ENCODE peak calls at places on chromosomes 7 and 10, in nine cellular contexts. One of them, this sample, is unnamed.

GRCh38 chr7:1775389-1775788 is 105.3 kb downstream of the ELFN1 start:
- DNase-seq in IMR-90: no peak
- DNase-seq in mucosa of descending colon: no peak
- DNase-seq in CD4-positive, alpha-beta T cell: no peak
- DNase-seq in spleen: no peak
- DNase-seq in foreskin fibroblast: no peak
- DNase-seq in Calu3: no peak
- DNase-seq in AG04449: no peak
- DNase-seq in bronchial epithelial cell: no peak
- DNase-seq in this sample: no peak

GRCh38 chr7:141355057-141355456 is 196.2 kb upstream of the AGK start:
- DNase-seq in IMR-90: no peak
- DNase-seq in mucosa of descending colon: no peak
- DNase-seq in CD4-positive, alpha-beta T cell: no peak
- DNase-seq in spleen: no peak
- DNase-seq in foreskin fibroblast: no peak
- DNase-seq in Calu3: no peak
- DNase-seq in AG04449: no peak
- DNase-seq in bronchial epithelial cell: no peak
- DNase-seq in this sample: peak

GRCh38 chr7:84847790-84848189 is 339.1 kb downstream of the SEMA3D start:
- DNase-seq in IMR-90: peak
- DNase-seq in mucosa of descending colon: no peak
- DNase-seq in CD4-positive, alpha-beta T cell: no peak
- DNase-seq in spleen: no peak
- DNase-seq in foreskin fibroblast: no peak
- DNase-seq in Calu3: no peak
- DNase-seq in AG04449: no peak
- DNase-seq in bronchial epithelial cell: no peak
- DNase-seq in this sample: no peak

GRCh38 chr10:44386546-44387052 is 1.7 kb upstream of the CXCL12 start:
- DNase-seq in IMR-90: peak
- DNase-seq in mucosa of descending colon: peak
- DNase-seq in CD4-positive, alpha-beta T cell: peak
- DNase-seq in spleen: peak
- DNase-seq in foreskin fibroblast: peak
- DNase-seq in Calu3: peak
- DNase-seq in AG04449: no peak
- DNase-seq in bronchial epithelial cell: no peak
- DNase-seq in this sample: peak

GRCh38 chr7:1716263-1717094 is 46.4 kb downstream of the ELFN1 start:
- DNase-seq in IMR-90: peak
- DNase-seq in mucosa of descending colon: no peak
- DNase-seq in CD4-positive, alpha-beta T cell: no peak
- DNase-seq in spleen: no peak
- DNase-seq in foreskin fibroblast: no peak
- DNase-seq in Calu3: peak
- DNase-seq in AG04449: no peak
- DNase-seq in bronchial epithelial cell: peak
- DNase-seq in this sample: no peak

GRCh38 chr7:16592395-16592794 is 53.2 kb downstream of the ANKMY2 start:
- DNase-seq in IMR-90: peak
- DNase-seq in mucosa of descending colon: no peak
- DNase-seq in CD4-positive, alpha-beta T cell: no peak
- DNase-seq in spleen: no peak
- DNase-seq in foreskin fibroblast: peak
- DNase-seq in Calu3: no peak
- DNase-seq in AG04449: no peak
- DNase-seq in bronchial epithelial cell: no peak
- DNase-seq in this sample: no peak

GRCh38 chr7:30788640-30789333 is 17.6 kb downstream of the MINDY4 start:
- DNase-seq in IMR-90: no peak
- DNase-seq in mucosa of descending colon: no peak
- DNase-seq in CD4-positive, alpha-beta T cell: no peak
- DNase-seq in spleen: no peak
- DNase-seq in foreskin fibroblast: no peak
- DNase-seq in Calu3: no peak
- DNase-seq in AG04449: no peak
- DNase-seq in bronchial epithelial cell: no peak
- DNase-seq in this sample: no peak

GRCh38 chr10:57959318-57960003 is 308.2 kb downstream of the IPMK start:
- DNase-seq in IMR-90: no peak
- DNase-seq in mucosa of descending colon: no peak
- DNase-seq in CD4-positive, alpha-beta T cell: no peak
- DNase-seq in spleen: no peak
- DNase-seq in foreskin fibroblast: no peak
- DNase-seq in Calu3: no peak
- DNase-seq in AG04449: no peak
- DNase-seq in bronchial epithelial cell: no peak
- DNase-seq in this sample: no peak

GRCh38 chr7:18445916-18446520 is 49.5 kb upstream of the HDAC9 start:
- DNase-seq in IMR-90: no peak
- DNase-seq in mucosa of descending colon: no peak
- DNase-seq in CD4-positive, alpha-beta T cell: no peak
- DNase-seq in spleen: no peak
- DNase-seq in foreskin fibroblast: no peak
- DNase-seq in Calu3: no peak
- DNase-seq in AG04449: no peak
- DNase-seq in bronchial epithelial cell: no peak
- DNase-seq in this sample: no peak

GRCh38 chr7:15891151-15891842 is 204.8 kb upstream of the MEOX2 start:
- DNase-seq in IMR-90: peak
- DNase-seq in mucosa of descending colon: no peak
- DNase-seq in CD4-positive, alpha-beta T cell: no peak
- DNase-seq in spleen: no peak
- DNase-seq in foreskin fibroblast: no peak
- DNase-seq in Calu3: no peak
- DNase-seq in AG04449: peak
- DNase-seq in bronchial epithelial cell: peak
- DNase-seq in this sample: peak

GRCh38 chr7:76011437-76011836 is 17.0 kb upstream of the TMEM120A start:
- DNase-seq in IMR-90: peak
- DNase-seq in mucosa of descending colon: no peak
- DNase-seq in CD4-positive, alpha-beta T cell: no peak
- DNase-seq in spleen: no peak
- DNase-seq in foreskin fibroblast: peak
- DNase-seq in Calu3: no peak
- DNase-seq in AG04449: peak
- DNase-seq in bronchial epithelial cell: no peak
- DNase-seq in this sample: no peak

GRCh38 chr7:151244871-151245346 is 3.6 kb downstream of the SMARCD3 start:
- DNase-seq in IMR-90: no peak
- DNase-seq in mucosa of descending colon: no peak
- DNase-seq in CD4-positive, alpha-beta T cell: no peak
- DNase-seq in spleen: peak
- DNase-seq in foreskin fibroblast: no peak
- DNase-seq in Calu3: no peak
- DNase-seq in AG04449: no peak
- DNase-seq in bronchial epithelial cell: no peak
- DNase-seq in this sample: no peak

GRCh38 chr10:116715839-116716377 is 26.5 kb downstream of the HSPA12A start:
- DNase-seq in IMR-90: no peak
- DNase-seq in mucosa of descending colon: no peak
- DNase-seq in CD4-positive, alpha-beta T cell: no peak
- DNase-seq in spleen: no peak
- DNase-seq in foreskin fibroblast: no peak
- DNase-seq in Calu3: no peak
- DNase-seq in AG04449: no peak
- DNase-seq in bronchial epithelial cell: no peak
- DNase-seq in this sample: no peak

GRCh38 chr10:117262296-117263293 is 21.7 kb downstream of the SLC18A2 start:
- DNase-seq in IMR-90: no peak
- DNase-seq in mucosa of descending colon: no peak
- DNase-seq in CD4-positive, alpha-beta T cell: no peak
- DNase-seq in spleen: no peak
- DNase-seq in foreskin fibroblast: no peak
- DNase-seq in Calu3: no peak
- DNase-seq in AG04449: no peak
- DNase-seq in bronchial epithelial cell: peak
- DNase-seq in this sample: no peak

GRCh38 chr7:138243430-138243829 is 167.2 kb downstream of the AKR1D1 start:
- DNase-seq in IMR-90: no peak
- DNase-seq in mucosa of descending colon: no peak
- DNase-seq in CD4-positive, alpha-beta T cell: no peak
- DNase-seq in spleen: no peak
- DNase-seq in foreskin fibroblast: no peak
- DNase-seq in Calu3: peak
- DNase-seq in AG04449: no peak
- DNase-seq in bronchial epithelial cell: peak
- DNase-seq in this sample: peak

GRCh38 chr10:4512557-4513286 is 313.3 kb upstream of the AKR1E2 start:
- DNase-seq in IMR-90: peak
- DNase-seq in mucosa of descending colon: no peak
- DNase-seq in CD4-positive, alpha-beta T cell: no peak
- DNase-seq in spleen: no peak
- DNase-seq in foreskin fibroblast: peak
- DNase-seq in Calu3: peak
- DNase-seq in AG04449: no peak
- DNase-seq in bronchial epithelial cell: peak
- DNase-seq in this sample: no peak

GRCh38 chr10:117137031-117137910 is 799 bp downstream of the VAX1 start:
- DNase-seq in IMR-90: no peak
- DNase-seq in mucosa of descending colon: no peak
- DNase-seq in CD4-positive, alpha-beta T cell: no peak
- DNase-seq in spleen: no peak
- DNase-seq in foreskin fibroblast: peak
- DNase-seq in Calu3: peak
- DNase-seq in AG04449: no peak
- DNase-seq in bronchial epithelial cell: no peak
- DNase-seq in this sample: no peak

GRCh38 chr7:78140109-78140508 is 341.5 kb downstream of the PHTF2 start:
- DNase-seq in IMR-90: no peak
- DNase-seq in mucosa of descending colon: no peak
- DNase-seq in CD4-positive, alpha-beta T cell: no peak
- DNase-seq in spleen: no peak
- DNase-seq in foreskin fibroblast: no peak
- DNase-seq in Calu3: no peak
- DNase-seq in AG04449: no peak
- DNase-seq in bronchial epithelial cell: no peak
- DNase-seq in this sample: no peak

DNA sequence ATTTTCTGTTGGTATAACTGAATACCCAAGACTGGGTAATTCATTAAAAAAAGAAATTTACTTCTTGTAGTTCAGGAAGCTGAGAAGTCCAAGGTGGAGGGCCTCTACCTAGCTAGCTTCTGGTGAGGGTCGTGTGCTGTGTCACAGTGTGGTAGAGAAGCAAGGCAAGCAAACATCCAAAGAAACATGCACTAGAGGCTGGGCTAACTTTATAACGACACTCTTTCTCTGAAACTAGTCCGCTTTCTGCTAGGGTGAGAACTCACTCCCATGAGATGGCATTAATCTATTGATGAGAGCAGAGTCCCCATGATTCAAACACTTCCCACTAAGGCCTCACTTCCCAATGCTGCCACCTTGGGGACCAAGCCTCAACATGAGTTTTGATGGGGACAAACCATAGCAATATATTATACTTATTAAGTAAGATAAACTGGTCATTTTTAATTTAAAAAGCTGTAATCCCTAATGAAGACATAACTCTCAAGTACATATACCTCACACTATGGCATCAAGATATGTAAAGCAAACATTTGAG is 50.8 kb downstream of the PHYHIPL start:
- DNase-seq in IMR-90: no peak
- DNase-seq in mucosa of descending colon: no peak
- DNase-seq in CD4-positive, alpha-beta T cell: no peak
- DNase-seq in spleen: no peak
- DNase-seq in foreskin fibroblast: no peak
- DNase-seq in Calu3: peak
- DNase-seq in AG04449: no peak
- DNase-seq in bronchial epithelial cell: no peak
- DNase-seq in this sample: no peak
- TF ChIP-seq CTCF in IMR-90: no peak
- TF ChIP-seq CTCF in mucosa of descending colon: no peak
- TF ChIP-seq CTCF in CD4-positive, alpha-beta T cell: no peak
- TF ChIP-seq CTCF in spleen: no peak
- TF ChIP-seq CTCF in foreskin fibroblast: peak
- TF ChIP-seq CTCF in Calu3: no peak
- TF ChIP-seq CTCF in AG04449: no peak
- TF ChIP-seq CTCF in bronchial epithelial cell: no peak
- TF ChIP-seq CTCF in this sample: no peak

GRCh38 chr10:7424315-7424714 is 13.5 kb upstream of the SFMBT2 start:
- DNase-seq in IMR-90: no peak
- DNase-seq in mucosa of descending colon: no peak
- DNase-seq in CD4-positive, alpha-beta T cell: no peak
- DNase-seq in spleen: peak
- DNase-seq in foreskin fibroblast: no peak
- DNase-seq in Calu3: no peak
- DNase-seq in AG04449: no peak
- DNase-seq in bronchial epithelial cell: no peak
- DNase-seq in this sample: no peak
- TF ChIP-seq CTCF in IMR-90: no peak
- TF ChIP-seq CTCF in mucosa of descending colon: no peak
- TF ChIP-seq CTCF in CD4-positive, alpha-beta T cell: no peak
- TF ChIP-seq CTCF in spleen: no peak
- TF ChIP-seq CTCF in foreskin fibroblast: no peak
- TF ChIP-seq CTCF in Calu3: no peak
- TF ChIP-seq CTCF in AG04449: no peak
- TF ChIP-seq CTCF in bronchial epithelial cell: no peak
- TF ChIP-seq CTCF in this sample: no peak

DNA sequence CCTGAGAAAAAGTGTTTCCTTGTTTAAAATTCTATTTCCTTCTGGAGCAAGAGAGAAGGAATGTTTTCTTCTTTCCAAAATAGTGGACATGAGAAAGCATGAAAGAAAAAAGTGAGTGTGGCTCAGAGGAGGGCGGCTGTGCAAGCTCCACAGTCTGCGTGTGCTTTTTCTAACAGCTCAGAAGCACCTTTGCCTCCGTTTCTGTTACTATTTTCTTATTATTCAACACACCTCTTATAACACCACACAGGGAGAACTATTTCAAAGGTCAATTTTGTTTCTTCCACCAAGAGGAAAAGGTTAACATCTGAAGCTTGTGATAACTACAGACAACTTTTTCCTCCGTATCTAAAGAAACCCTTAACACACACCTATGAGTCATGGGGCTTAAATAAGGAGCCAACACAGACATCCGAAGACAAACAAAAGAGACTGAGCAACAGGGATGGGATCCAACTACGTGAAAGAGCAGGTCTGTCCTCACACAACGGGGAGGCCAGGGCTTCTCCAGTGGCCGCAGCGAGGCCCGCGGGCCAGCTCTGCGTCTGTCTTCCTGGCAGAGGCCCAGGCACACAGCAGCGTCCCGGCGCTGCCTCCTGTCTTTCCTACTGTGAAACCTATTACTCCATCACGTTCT is 36.2 kb upstream of the NCAPG2 start:
- DNase-seq in IMR-90: peak
- DNase-seq in mucosa of descending colon: no peak
- DNase-seq in CD4-positive, alpha-beta T cell: no peak
- DNase-seq in spleen: no peak
- DNase-seq in foreskin fibroblast: peak
- DNase-seq in Calu3: no peak
- DNase-seq in AG04449: peak
- DNase-seq in bronchial epithelial cell: peak
- DNase-seq in this sample: peak
- TF ChIP-seq CTCF in IMR-90: peak
- TF ChIP-seq CTCF in mucosa of descending colon: no peak
- TF ChIP-seq CTCF in CD4-positive, alpha-beta T cell: no peak
- TF ChIP-seq CTCF in spleen: no peak
- TF ChIP-seq CTCF in foreskin fibroblast: no peak
- TF ChIP-seq CTCF in Calu3: no peak
- TF ChIP-seq CTCF in AG04449: no peak
- TF ChIP-seq CTCF in bronchial epithelial cell: no peak
- TF ChIP-seq CTCF in this sample: no peak

GRCh38 chr10:89245802-89246201 is 5.8 kb downstream of the LIPA start:
- DNase-seq in IMR-90: no peak
- DNase-seq in mucosa of descending colon: no peak
- DNase-seq in CD4-positive, alpha-beta T cell: no peak
- DNase-seq in spleen: no peak
- DNase-seq in foreskin fibroblast: no peak
- DNase-seq in Calu3: no peak
- DNase-seq in AG04449: no peak
- DNase-seq in bronchial epithelial cell: no peak
- DNase-seq in this sample: no peak
- TF ChIP-seq CTCF in IMR-90: no peak
- TF ChIP-seq CTCF in mucosa of descending colon: no peak
- TF ChIP-seq CTCF in CD4-positive, alpha-beta T cell: no peak
- TF ChIP-seq CTCF in spleen: no peak
- TF ChIP-seq CTCF in foreskin fibroblast: no peak
- TF ChIP-seq CTCF in Calu3: no peak
- TF ChIP-seq CTCF in AG04449: no peak
- TF ChIP-seq CTCF in bronchial epithelial cell: no peak
- TF ChIP-seq CTCF in this sample: no peak